ENCODE peak calls at places on chromosomes 12 and 14, in nine cellular contexts. F is hypothalamus; P is progenitor cell of endocrine pancreas; J is T-helper 2 cell; H is activated T-cell treated with anti-CD3 and anti-CD28 coated beads, Interleukin-2, amount 50 U/mL, for 1 hour; A is CD8-positive, alpha-beta T cell; M is B cell; D is iris pigment epithelial cell; S is kidney epithelial cell. T is an unnamed sample.

GRCh38 chr14:73239463-73240241 is 2.3 kb downstream of the PAPLN start:
- DNase-seq in D (peak; percentile 78), H (no peak), J (no peak), S (no peak), F (peak; percentile 58), A (no peak), P (no peak), M (peak; percentile 53), T (no peak)

GRCh38 chr12:56099787-56100186 is 4.6 kb upstream of the PA2G4 start:
- DNase-seq in A (no peak), P (no peak), D (no peak), J (no peak), F (no peak), H (no peak), M (no peak), S (no peak), T (no peak)

GRCh38 chr12:17793854-17794253 is 296.1 kb downstream of the RERGL start:
- DNase-seq in A (no peak), F (no peak), P (no peak), H (no peak), M (no peak), J (no peak), D (no peak), S (no peak), T (no peak)

GRCh38 chr14:90381999-90382451 is 14.8 kb upstream of the CALM1 start:
- DNase-seq in P (peak; percentile 34), A (no peak), J (no peak), F (peak; percentile 20), D (no peak), H (peak; percentile 40), S (no peak), M (no peak), T (peak; percentile 15)

GRCh38 chr12:106648736-106649135 is 65.9 kb downstream of the RFX4 start:
- DNase-seq in J (no peak), S (no peak), A (no peak), H (no peak), M (no peak), D (no peak), F (no peak), P (no peak), T (no peak)

GRCh38 chr14:90893028-90893427 is 76.8 kb upstream of the TTC7B start:
- DNase-seq in S (no peak), P (no peak), H (no peak), J (no peak), A (no peak), M (no peak), F (no peak), D (no peak), T (no peak)

GRCh38 chr14:23054000-23054811 is 3.1 kb downstream of the CDH24 start:
- DNase-seq in D (no peak), H (peak; percentile 48), A (no peak), P (no peak), F (no peak), S (no peak), J (no peak), M (peak; percentile 45), T (no peak)

GRCh38 chr14:78029471-78030372 is 140.5 kb upstream of the NRXN3 start:
- DNase-seq in P (no peak), F (peak; percentile 9), D (no peak), M (no peak), A (no peak), H (no peak), J (no peak), S (no peak), T (no peak)

GRCh38 chr14:105448706-105449111 is 25.9 kb upstream of the CRIP2 start:
- DNase-seq in P (peak; percentile 42), M (peak; percentile 92), S (no peak), F (peak; percentile 71), A (peak; percentile 55), D (peak; percentile 54), J (peak; percentile 56), H (peak; percentile 80), T (peak; percentile 61)

GRCh38 chr14:33528655-33529054 is 422.2 kb downstream of the EGLN3 start:
- DNase-seq in M (no peak), J (no peak), P (no peak), D (no peak), F (no peak), A (no peak), S (no peak), H (no peak), T (no peak)

GRCh38 chr12:48736456-48736855 is 19.9 kb upstream of the CCNT1 start:
- DNase-seq in H (no peak), S (no peak), P (no peak), M (no peak), J (no peak), F (no peak), A (no peak), D (no peak), T (no peak)

GRCh38 chr14:105092912-105093425 is 27.7 kb upstream of the GPR132 start:
- DNase-seq in J (peak; percentile 42), D (peak; percentile 65), P (no peak), H (peak; percentile 74), M (peak; percentile 93), A (peak; percentile 68), F (no peak), S (no peak), T (peak; percentile 59)

GRCh38 chr12:7411343-7411742 is 32.6 kb downstream of the CD163L1 start:
- DNase-seq in J (no peak), D (no peak), H (no peak), A (no peak), M (no peak), P (no peak), S (no peak), F (no peak), T (no peak)

GRCh38 chr12:102479099-102479887 is 1.1 kb downstream of the IGF1 start:
- DNase-seq in A (no peak), J (no peak), M (no peak), H (no peak), S (no peak), P (no peak), D (no peak), F (no peak), T (no peak)

GRCh38 chr12:94152292-94153083 is 4.1 kb downstream of the PLXNC1 start:
- DNase-seq in D (no peak), M (no peak), F (no peak), P (no peak), S (no peak), H (no peak), J (no peak), A (no peak), T (no peak)

GRCh38 chr14:31096255-31096654 is 70.1 kb upstream of the STRN3 start:
- DNase-seq in D (peak; percentile 78), P (no peak), M (no peak), F (no peak), J (no peak), A (no peak), H (no peak), S (no peak), T (no peak)

GRCh38 chr12:22321620-22322019 is 12.9 kb downstream of the ST8SIA1 start:
- DNase-seq in M (no peak), P (no peak), S (no peak), H (no peak), F (peak; percentile 5), D (peak; percentile 4), A (no peak), J (peak; percentile 6), T (peak; percentile 9)

GRCh38 chr12:94550964-94551363 is 91.3 kb upstream of the CEP83 start:
- DNase-seq in H (no peak), S (no peak), A (no peak), P (no peak), M (no peak), F (no peak), J (no peak), D (no peak), T (no peak)

GRCh38 chr14:69242311-69243224 is 17.4 kb upstream of the GALNT16 start:
- DNase-seq in A (peak; percentile 20), P (peak; percentile 31), M (peak; percentile 72), D (peak; percentile 72), F (no peak), S (no peak), J (peak; percentile 27), H (peak; percentile 31), T (peak; percentile 24)

GRCh38 chr12:94057262-94058151 is 90.9 kb upstream of the PLXNC1 start:
- DNase-seq in D (no peak), J (no peak), M (no peak), F (no peak), S (no peak), P (no peak), H (no peak), A (no peak), T (no peak)

GRCh38 chr14:27384124-27384523 is 786.3 kb upstream of the NOVA1 start:
- DNase-seq in D (no peak), S (no peak), M (no peak), A (no peak), P (no peak), H (no peak), J (no peak), F (no peak), T (no peak)

GRCh38 chr12:28409892-28410291 is 219.6 kb downstream of the CCDC91 start:
- DNase-seq in M (no peak), J (no peak), H (no peak), P (no peak), S (no peak), D (peak; percentile 84), A (no peak), F (no peak), T (no peak)

GRCh38 chr12:54018608-54018984 is 9.6 kb upstream of the HOXC6 start:
- DNase-seq in P (no peak), J (no peak), H (no peak), F (no peak), A (no peak), S (no peak), M (no peak), D (no peak), T (no peak)

GRCh38 chr12:67593041-67593870 is 55.3 kb upstream of the DYRK2 start:
- DNase-seq in H (no peak), J (no peak), F (no peak), A (no peak), D (peak; percentile 5), M (no peak), P (peak; percentile 31), S (peak; percentile 21), T (no peak)

GRCh38 chr12:111287125-111287900 is 81.6 kb downstream of the PHETA1 start:
- DNase-seq in H (no peak), S (no peak), D (no peak), J (no peak), M (no peak), F (no peak), P (no peak), A (no peak), T (no peak)

GRCh38 chr12:66915312-66915904 is 236.5 kb upstream of the GRIP1 start:
- DNase-seq in A (no peak), S (no peak), P (no peak), D (no peak), H (no peak), M (no peak), J (no peak), F (no peak), T (no peak)

GRCh38 chr12:111040690-111041089 is 120.3 kb upstream of the MYL2 start:
- DNase-seq in M (no peak), D (no peak), S (no peak), J (no peak), A (no peak), P (no peak), H (no peak), F (no peak), T (no peak)